ENCODE peak calls at places on chromosome 10, in five cellular contexts. L, V, R, N and D are unnamed samples.

GRCh38 chr10:104109908-104110662 is 11.9 kb upstream of the SFR1 start:
- DNase-seq in L (no peak), R (no peak), V (peak; percentile 87), N (no peak), D (no peak)

GRCh38 chr10:7922707-7923106 is 104.4 kb downstream of the TAF3 start:
- DNase-seq in L (no peak), V (no peak), R (peak; percentile 32), N (no peak), D (no peak)

GRCh38 chr10:92387289-92387940 is 96.4 kb downstream of the MARCHF5 start:
- DNase-seq in L (peak; percentile 96), V (peak; percentile 75), R (peak; percentile 98), N (peak; percentile 11), D (peak; percentile 75)

GRCh38 chr10:5629789-5630436 is 36.5 kb downstream of the ASB13 start:
- DNase-seq in V (peak; percentile 96), R (peak; percentile 77), N (no peak), L (peak; percentile 79), D (peak; percentile 80)

GRCh38 chr10:77041636-77042258 is 595.9 kb downstream of the KCNMA1 start:
- DNase-seq in L (no peak), R (peak; percentile 40), N (no peak), V (no peak), D (peak; percentile 80)

GRCh38 chr10:116567335-116567734 is 21.6 kb downstream of the PNLIP start:
- DNase-seq in N (no peak), L (no peak), R (no peak), V (no peak), D (no peak)

GRCh38 chr10:5544216-5544805 is 19.6 kb downstream of the CALML3 start:
- DNase-seq in R (no peak), N (no peak), L (no peak), V (no peak), D (no peak)

GRCh38 chr10:74916283-74916682 is 89.9 kb downstream of the KAT6B start:
- DNase-seq in R (no peak), V (peak; percentile 43), L (no peak), N (no peak), D (no peak)

GRCh38 chr10:12420530-12421117 is 71.3 kb downstream of the CAMK1D start:
- DNase-seq in N (no peak), L (no peak), R (no peak), V (no peak), D (no peak)

GRCh38 chr10:97747573-97747972 is 10.6 kb downstream of the ZFYVE27 start:
- DNase-seq in N (no peak), L (no peak), R (no peak), V (no peak), D (no peak)

GRCh38 chr10:43689618-43689954 is 40.9 kb upstream of the ZNF32 start:
- DNase-seq in R (peak; percentile 41), N (no peak), V (no peak), L (peak; percentile 60), D (no peak)

GRCh38 chr10:87541114-87541513 is 36.4 kb downstream of the MINPP1 start:
- DNase-seq in V (peak; percentile 76), R (no peak), N (no peak), L (no peak), D (no peak)

GRCh38 chr10:84334806-84335205 is 6.4 kb downstream of the CCSER2 start:
- DNase-seq in L (no peak), N (no peak), R (no peak), V (no peak), D (no peak)

DNA sequence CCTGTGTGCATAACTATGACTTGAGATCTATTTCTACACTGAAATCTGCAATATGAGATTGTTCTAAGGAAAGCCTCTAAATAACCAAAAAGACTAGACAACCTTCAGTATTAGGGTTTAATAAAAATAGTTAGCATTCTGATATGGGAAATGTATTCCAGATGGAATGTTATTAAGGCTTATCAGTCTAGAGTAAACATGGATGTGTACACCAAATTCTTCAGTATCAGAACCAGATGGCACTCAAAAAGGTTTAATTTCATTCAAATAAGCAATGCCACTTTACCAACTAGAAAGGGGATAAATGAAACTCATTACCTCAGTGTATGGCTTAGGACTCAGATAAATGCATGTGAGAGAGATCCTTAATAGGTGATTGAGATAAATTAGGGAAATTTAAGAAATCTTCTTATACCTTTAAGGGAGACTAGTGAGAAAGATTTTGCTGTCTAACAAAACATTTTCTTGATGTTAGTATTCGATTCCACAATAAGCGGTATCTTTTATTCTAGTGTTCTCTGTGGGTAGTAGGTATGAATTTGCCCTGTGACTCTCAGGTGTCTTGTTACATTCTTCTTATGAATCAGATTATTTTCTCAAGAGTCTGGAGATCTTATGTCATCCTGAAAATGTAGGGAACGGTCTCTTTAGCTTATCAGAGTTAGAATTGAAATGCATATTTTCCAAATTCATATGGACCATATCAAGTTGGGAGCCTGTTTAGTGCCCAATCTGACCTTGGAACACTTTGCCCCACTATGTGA is 159.2 kb downstream of the PRKG1 start:
- DNase-seq in V (peak; percentile 24), N (no peak), L (no peak), R (no peak), D (no peak)
- H3K4me2 ChIP-seq in V (no peak overlapping the region), N (no peak overlapping the region), L (no peak overlapping the region), R (no peak overlapping the region), D (no peak overlapping the region)

GRCh38 chr10:100748251-100749058 is 3.1 kb downstream of the PAX2 start:
- DNase-seq in N (no peak), L (no peak), V (no peak), R (no peak), D (no peak)
- H3K4me2 ChIP-seq in N (no peak overlapping the region), L (no peak overlapping the region), V (no peak overlapping the region), R (no peak overlapping the region), D (no peak overlapping the region)

DNA sequence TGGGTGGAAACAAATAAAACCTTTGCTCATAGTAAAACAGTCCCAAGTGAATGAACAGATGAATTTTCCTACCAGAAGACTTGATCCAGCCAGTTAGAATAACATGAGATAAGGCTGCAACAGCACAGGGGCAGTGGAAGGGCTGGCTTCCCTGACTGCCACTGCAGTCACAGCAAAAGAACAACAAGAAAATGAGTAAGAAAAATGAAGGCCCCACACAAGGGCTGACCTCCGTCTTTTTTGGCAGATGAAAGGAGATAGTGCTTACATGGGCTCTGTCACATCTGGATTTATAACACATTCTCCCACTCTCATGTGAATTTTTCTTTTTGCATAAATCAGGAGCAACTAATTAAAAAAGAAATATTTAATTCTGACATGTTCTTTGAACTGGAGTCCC is 99.7 kb downstream of the NRP1 start:
- DNase-seq in L (no peak), N (no peak), R (no peak), V (no peak), D (no peak)
- H3K4me2 ChIP-seq in L (no peak overlapping the region), N (no peak overlapping the region), R (no peak overlapping the region), V (no peak overlapping the region), D (no peak overlapping the region)

GRCh38 chr10:617471-617870 is 72.0 kb downstream of the DIP2C start:
- DNase-seq in V (no peak), N (no peak), R (no peak), L (no peak), D (no peak)
- H3K4me2 ChIP-seq in V (no peak overlapping the region), N (no peak overlapping the region), R (no peak overlapping the region), L (no peak overlapping the region), D (no peak overlapping the region)

GRCh38 chr10:96366508-96366907 is 7.7 kb upstream of the OPALIN start:
- DNase-seq in L (no peak), V (peak; percentile 60), R (no peak), N (no peak), D (no peak)
- H3K4me2 ChIP-seq in L (no peak overlapping the region), V (no peak overlapping the region), R (no peak overlapping the region), N (no peak overlapping the region), D (no peak overlapping the region)

GRCh38 chr10:110425684-110426293 is 71.9 kb upstream of the DUSP5 start:
- DNase-seq in L (no peak), N (no peak), R (peak; percentile 49), V (peak; percentile 99), D (no peak)
- H3K4me2 ChIP-seq in L (no peak overlapping the region), N (no peak overlapping the region), R (no peak overlapping the region), V (peak overlapping the region; percentile 26), D (no peak overlapping the region)